ENCODE peak calls at places on chromosomes 1 and 21, in six cellular contexts. H is colonic mucosa, M is upper lobe of right lung, Q is fibroblast of lung, P is tibial nerve, N is body of pancreas. W is an unnamed sample. For H3K4me1, the result is how much of the 10 kb centered on the place peaks cover.

GRCh38 chr1:33332881-33333280 is 12.0 kb upstream of the A3GALT2 start:
- DNase-seq in N (no peak), M (no peak), Q (no peak), P (no peak), H (no peak), W (no peak)

GRCh38 chr1:151710187-151710586 is 6.4 kb downstream of the CELF3 start:
- DNase-seq in P (no peak), N (peak), Q (peak), M (no peak), H (no peak), W (no peak)

GRCh38 chr1:245516178-245516829 is 361.5 kb downstream of the KIF26B start:
- DNase-seq in N (no peak), Q (peak), H (no peak), M (no peak), P (no peak), W (no peak)

GRCh38 chr21:46461909-46462308 is 3.2 kb downstream of the DIP2A start:
- DNase-seq in N (peak), H (no peak), P (no peak), M (no peak), Q (no peak), W (no peak)

GRCh38 chr1:63951076-63951946 is 177.5 kb downstream of the ROR1 start:
- DNase-seq in H (no peak), M (no peak), N (no peak), P (no peak), Q (no peak), W (no peak)

GRCh38 chr1:103941086-103941485 is 191.4 kb downstream of the AMY1C start:
- DNase-seq in H (no peak), Q (no peak), N (no peak), P (no peak), M (no peak), W (no peak)

GRCh38 chr1:226763741-226764264 is 24.7 kb upstream of the ITPKB start:
- DNase-seq in M (no peak), Q (peak), H (no peak), P (no peak), N (no peak), W (no peak)

GRCh38 chr1:115807723-115808122 is 33.2 kb downstream of the NHLH2 start:
- DNase-seq in M (no peak), H (peak), Q (peak), N (peak), P (no peak), W (peak)

GRCh38 chr1:6949991-6950765 is 164.9 kb downstream of the CAMTA1 start:
- DNase-seq in N (no peak), H (no peak), Q (no peak), M (no peak), P (no peak), W (no peak)

GRCh38 chr1:1061682-1062363 is 12.3 kb downstream of the RNF223 start:
- DNase-seq in M (no peak), N (no peak), Q (peak), H (no peak), P (no peak), W (no peak)

GRCh38 chr1:228102791-228103620 is at the start of gene C1orf35:
- DNase-seq in P (peak), H (peak), Q (peak), N (peak), M (peak), W (peak)

GRCh38 chr21:42586406-42586805 is 67.0 kb upstream of the PDE9A start:
- DNase-seq in P (no peak), M (no peak), N (no peak), H (no peak), Q (no peak), W (no peak)

GRCh38 chr1:83055391-83056170 is 943.4 kb downstream of the TTLL7 start:
- DNase-seq in M (no peak), N (no peak), Q (no peak), H (no peak), P (no peak), W (no peak)

GRCh38 chr1:7043729-7044470 is 258.6 kb downstream of the CAMTA1 start:
- DNase-seq in P (no peak), H (no peak), N (no peak), Q (no peak), M (no peak), W (no peak)

GRCh38 chr1:1680912-1681273 is 11.7 kb downstream of the SLC35E2B start:
- DNase-seq in H (peak), Q (no peak), N (peak), M (no peak), P (no peak), W (peak)

GRCh38 chr1:45493116-45493697 is 2.2 kb upstream of the TESK2 start:
- DNase-seq in M (no peak), N (peak), H (peak), P (no peak), Q (peak), W (peak)

GRCh38 chr1:116825400-116825734 is 71.1 kb downstream of the CD2 start:
- DNase-seq in H (peak), N (no peak), Q (no peak), M (no peak), P (no peak), W (no peak)

GRCh38 chr21:16534408-16535099 is 804.8 kb downstream of the USP25 start:
- DNase-seq in N (peak), Q (peak), H (peak), M (no peak), P (peak), W (peak)

GRCh38 chr1:78079580-78079979 is 33.8 kb downstream of the GIPC2 start:
- DNase-seq in P (no peak), Q (peak), M (no peak), N (no peak), H (no peak), W (no peak)

GRCh38 chr1:44985747-44986359 is 542 bp downstream of the EIF2B3 start:
- DNase-seq in P (no peak), N (no peak), Q (no peak), M (no peak), H (no peak), W (no peak)

GRCh38 chr1:198086051-198086745 is 70.6 kb upstream of the NEK7 start:
- DNase-seq in Q (no peak), M (no peak), N (no peak), H (no peak), P (no peak), W (no peak)

GRCh38 chr21:42781150-42781980 is 98.0 kb downstream of the WDR4 start:
- DNase-seq in H (peak), N (peak), M (peak), P (no peak), Q (no peak), W (no peak)

GRCh38 chr1:59029366-59029765 is 245.5 kb upstream of the JUN start:
- DNase-seq in P (no peak), H (no peak), Q (no peak), N (no peak), M (no peak), W (no peak)

GRCh38 chr1:168234846-168235547 is 9.2 kb downstream of the SFT2D2 start:
- DNase-seq in N (peak), P (no peak), M (no peak), H (no peak), Q (peak), W (no peak)

GRCh38 chr1:17419626-17420328 is 19.7 kb downstream of the RCC2 start:
- DNase-seq in H (peak), P (peak), M (peak), Q (peak), N (peak), W (peak)

GRCh38 chr1:11151854-11152612 is 37.1 kb upstream of the ANGPTL7 start:
- DNase-seq in N (no peak), H (no peak), M (no peak), P (no peak), Q (no peak), W (no peak)

GRCh38 chr1:164771568-164772350 is 212.8 kb downstream of the PBX1 start:
- DNase-seq in N (peak), P (no peak), M (no peak), H (no peak), Q (peak), W (no peak)

GRCh38 chr1:52631759-52632331 is 1.1 kb upstream of the SHISAL2A start:
- DNase-seq in H (no peak), M (no peak), P (no peak), Q (no peak), N (no peak), W (no peak)

GRCh38 chr1:178282949-178283367 is 189.1 kb downstream of the RASAL2 start:
- DNase-seq in H (no peak), M (no peak), Q (peak), P (no peak), N (no peak), W (no peak)

GRCh38 chr1:59136541-59137335 is 160.2 kb upstream of the FGGY start:
- DNase-seq in M (no peak), N (no peak), P (no peak), H (no peak), Q (no peak), W (no peak)

GRCh38 chr1:83497563-83497962 is 501.4 kb downstream of the TTLL7 start:
- DNase-seq in Q (peak), N (no peak), M (no peak), H (no peak), P (no peak), W (no peak)

DNA sequence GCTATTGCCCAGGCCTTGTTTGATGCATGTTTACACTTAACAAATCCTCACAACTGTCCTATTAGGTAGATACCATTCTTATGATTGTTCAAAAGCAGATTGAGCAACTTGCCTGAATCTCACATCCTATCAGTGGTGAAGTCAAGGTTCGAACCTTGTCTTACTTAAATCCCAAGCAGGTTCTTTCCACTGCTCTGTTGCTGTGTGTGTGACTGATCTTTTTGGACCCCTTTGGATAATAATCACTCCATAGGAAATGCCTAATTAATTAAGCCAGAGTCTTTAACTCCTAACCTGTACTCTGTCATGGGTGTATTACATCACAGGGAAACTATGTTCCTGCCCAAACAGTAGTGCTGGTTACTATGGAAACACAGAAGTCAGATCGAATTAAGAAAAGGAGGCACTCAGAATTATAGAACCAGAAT is 84.2 kb downstream of the SPATA46 start:
- DNase-seq in N (no peak), Q (peak), P (no peak), M (no peak), H (no peak), W (no peak)
- H3K4me1 ChIP-seq in N (under half), Q (under half), P (under half), M (under half), H (under half), W (under half)

DNA sequence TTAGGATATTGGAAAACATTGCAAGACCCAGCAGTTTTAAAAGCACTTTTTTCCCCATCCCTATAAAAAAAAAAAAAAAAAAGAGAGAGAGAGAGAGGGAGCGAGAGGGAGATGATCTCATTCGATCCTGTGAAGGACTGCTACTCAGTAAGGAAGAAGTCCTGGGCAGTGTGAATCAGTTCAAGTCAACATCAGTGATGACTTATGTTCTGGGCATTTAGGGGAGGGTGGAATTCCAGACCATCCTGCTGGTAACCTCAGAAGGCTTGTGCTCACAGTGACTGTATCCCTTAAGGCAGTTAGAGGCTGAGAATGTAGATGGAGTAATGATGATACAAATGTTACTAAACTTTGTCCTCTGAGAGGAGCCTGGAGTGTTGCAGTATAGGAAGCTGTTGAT is 151.4 kb downstream of the TGFB2 start:
- DNase-seq in Q (peak), N (no peak), H (no peak), P (no peak), M (no peak), W (no peak)
- H3K4me1 ChIP-seq in Q (under half), N (under half), H (under half), P (under half), M (under half), W (under half)

GRCh38 chr21:29306920-29307319 is 8.2 kb downstream of the BACH1 start:
- DNase-seq in M (no peak), Q (no peak), H (no peak), N (no peak), P (no peak), W (no peak)
- H3K4me1 ChIP-seq in M (half or more), Q (under half), H (under half), N (half or more), P (under half), W (under half)

GRCh38 chr1:85317580-85317979 is 41.1 kb upstream of the BCL10 start:
- DNase-seq in M (no peak), P (no peak), H (no peak), Q (peak), N (no peak), W (no peak)
- H3K4me1 ChIP-seq in M (under half), P (under half), H (under half), Q (half or more), N (under half), W (half or more)

DNA sequence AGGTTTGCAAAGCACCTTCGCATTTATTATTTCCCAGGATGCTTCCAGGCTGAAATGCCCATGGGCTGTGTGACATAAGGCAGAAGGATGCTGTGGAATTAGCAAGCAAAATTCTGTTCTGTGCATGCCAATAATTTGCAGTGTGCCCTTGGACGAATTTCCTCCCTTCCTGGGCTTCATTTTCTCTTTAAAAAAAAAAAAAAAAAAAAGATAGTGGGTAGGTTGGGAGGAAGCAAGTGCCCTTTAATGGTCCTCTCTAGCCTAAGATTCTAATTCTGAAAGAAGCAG is 2.5 kb upstream of the ID3 start:
- DNase-seq in N (no peak), M (no peak), H (no peak), P (no peak), Q (no peak), W (no peak)
- H3K4me1 ChIP-seq in N (half or more), M (under half), H (under half), P (half or more), Q (under half), W (half or more)

DNA sequence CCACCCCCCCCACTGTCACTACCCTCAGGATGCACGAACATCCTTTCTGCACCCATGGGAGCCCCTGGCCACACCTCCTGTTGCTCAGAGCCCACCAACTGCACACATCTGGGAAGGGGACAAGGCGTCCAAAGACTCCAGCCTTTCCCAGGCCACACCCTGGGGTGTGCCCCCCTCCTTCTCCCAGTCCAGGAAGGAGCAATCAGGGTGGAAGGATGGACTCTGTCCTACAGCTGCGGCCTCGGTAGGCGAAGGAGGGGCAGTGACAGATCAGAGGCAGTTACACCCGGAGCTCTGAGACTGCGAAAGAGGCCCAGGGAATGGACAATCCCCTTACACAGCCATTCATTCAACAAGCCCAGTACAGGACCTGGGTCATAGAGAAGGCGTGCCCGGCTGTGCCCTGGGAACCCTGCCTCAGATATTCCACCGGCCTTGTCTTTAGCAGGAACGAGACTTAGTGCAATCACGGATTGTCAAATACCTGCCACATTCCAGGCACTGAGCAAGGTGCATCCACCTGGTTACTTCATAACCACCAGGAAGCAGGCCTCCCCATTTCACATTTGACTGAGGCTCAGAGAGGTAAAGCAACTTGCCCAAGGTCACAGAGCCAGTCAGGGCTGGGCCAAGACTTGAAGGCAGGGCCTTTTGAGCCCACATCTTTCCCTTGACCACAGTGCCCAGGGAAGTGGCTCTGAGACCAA is 9.4 kb downstream of the HSPG2 start:
- DNase-seq in N (no peak), H (peak), M (no peak), Q (peak), P (peak), W (peak)
- H3K4me1 ChIP-seq in N (under half), H (under half), M (half or more), Q (half or more), P (half or more), W (half or more)

DNA sequence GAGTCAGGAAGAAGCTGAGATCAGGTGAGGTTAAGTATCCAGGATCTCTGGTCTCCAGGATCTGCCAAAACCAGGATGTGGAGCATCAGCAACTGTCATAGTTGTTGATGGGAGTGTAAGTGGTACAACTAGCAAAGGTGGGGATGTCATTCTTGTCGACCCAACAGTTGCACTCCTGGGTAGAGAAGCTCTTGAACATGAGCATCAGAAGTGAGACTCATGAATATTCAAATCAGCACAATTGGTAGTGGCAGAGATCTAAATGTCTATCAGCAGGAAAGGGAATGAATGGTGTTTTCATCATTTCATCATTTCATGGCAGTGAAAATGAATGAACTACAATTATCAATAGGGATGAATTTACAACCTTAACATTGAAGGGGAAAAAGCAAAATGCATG is 4.2 kb upstream of the LAD1 start:
- DNase-seq in P (no peak), N (no peak), Q (no peak), H (no peak), M (no peak), W (no peak)
- H3K4me1 ChIP-seq in P (under half), N (half or more), Q (under half), H (under half), M (under half), W (under half)

DNA sequence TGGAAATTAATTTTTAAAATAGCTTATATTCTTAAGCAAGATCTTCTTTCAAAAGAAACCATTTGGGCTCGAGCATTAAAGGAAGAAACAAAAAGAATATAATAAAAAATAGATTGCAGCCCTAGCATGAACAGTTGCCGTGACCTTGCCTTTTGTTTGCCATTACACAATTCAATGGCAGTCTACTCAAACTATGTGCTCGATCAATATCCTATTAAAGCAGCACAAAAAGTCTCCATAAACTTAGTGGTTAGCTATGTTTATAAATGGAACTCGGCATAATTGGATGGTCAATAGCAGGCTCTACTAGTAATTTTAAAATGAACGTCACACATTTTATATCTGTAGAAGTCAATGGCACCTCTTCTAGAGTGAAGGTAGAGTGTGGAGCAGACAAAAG is 256.5 kb downstream of the NFIA start:
- DNase-seq in P (no peak), M (no peak), H (no peak), N (peak), Q (no peak), W (no peak)
- H3K4me1 ChIP-seq in P (under half), M (under half), H (under half), N (under half), Q (under half), W (under half)

DNA sequence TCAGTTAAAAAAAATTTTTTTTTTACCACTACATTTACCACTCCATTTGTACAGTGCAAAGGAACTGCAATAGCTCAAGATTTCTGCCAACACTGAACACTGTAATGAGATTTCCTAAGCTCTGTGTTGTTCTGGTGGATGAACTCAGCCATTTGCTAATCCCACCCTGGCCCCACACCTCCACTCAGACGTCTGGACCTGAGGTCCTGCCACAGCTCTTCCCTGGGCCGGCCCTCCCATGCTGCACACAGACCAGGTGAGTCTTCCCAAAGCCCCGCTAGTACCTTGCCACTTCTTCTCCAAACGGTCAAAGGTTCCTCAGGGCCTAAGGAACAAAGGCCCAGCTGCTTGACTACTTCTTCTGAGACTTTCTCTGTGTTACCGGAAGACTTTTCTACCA is 56.4 kb downstream of the SLC45A1 start:
- DNase-seq in N (no peak), P (no peak), H (no peak), Q (peak), M (no peak), W (no peak)
- H3K4me1 ChIP-seq in N (half or more), P (half or more), H (under half), Q (under half), M (half or more), W (half or more)

GRCh38 chr1:19461352-19461645 is 24.0 kb downstream of the CAPZB start:
- DNase-seq in Q (no peak), N (no peak), M (no peak), P (no peak), H (no peak), W (no peak)
- H3K4me1 ChIP-seq in Q (under half), N (under half), M (half or more), P (under half), H (under half), W (half or more)

W was measured in heart left ventricle.